ENCODE peak calls at places on chromosomes 1 and 21, in five cellular contexts. V is effector memory CD4-positive, alpha-beta T cell; J is psoas muscle; A is IMR-90; C is right atrium auricular region. Q is an unnamed sample.

GRCh38 chr1:199084293-199084692 is 445.5 kb downstream of the PTPRC start:
- DNase-seq in C (no peak), V (no peak), J (no peak), A (peak; percentile 94), Q (peak; percentile 10)

GRCh38 chr1:17826165-17826488 is 71.0 kb downstream of the ACTL8 start:
- DNase-seq in J (peak; percentile 73), V (no peak), A (peak; percentile 17), C (no peak), Q (peak; percentile 66)

GRCh38 chr1:70042090-70042716 is 163.2 kb downstream of the LRRC40 start:
- DNase-seq in C (no peak), V (no peak), J (no peak), A (no peak), Q (no peak)

GRCh38 chr1:25676488-25676887 is 59.9 kb downstream of the MAN1C1 start:
- DNase-seq in J (no peak), C (no peak), V (no peak), A (peak; percentile 46), Q (no peak)

GRCh38 chr1:61851849-61852692 is 109.8 kb downstream of the PATJ start:
- DNase-seq in J (no peak), V (no peak), A (peak; percentile 79), C (no peak), Q (peak; percentile 81)

GRCh38 chr1:99705385-99705784 is 59.5 kb downstream of the PALMD start:
- DNase-seq in A (no peak), C (no peak), V (no peak), J (no peak), Q (peak; percentile 10)

GRCh38 chr1:240031009-240031408 is 60.7 kb upstream of the FMN2 start:
- DNase-seq in C (no peak), A (peak; percentile 97), J (no peak), V (no peak), Q (peak; percentile 97)

GRCh38 chr21:40505681-40506080 is 341.3 kb downstream of the DSCAM start:
- DNase-seq in A (no peak), V (no peak), C (no peak), J (no peak), Q (no peak)

GRCh38 chr1:176188604-176189003 is 18.5 kb downstream of the COP1 start:
- DNase-seq in J (no peak), V (no peak), C (no peak), A (no peak), Q (no peak)

GRCh38 chr21:39161064-39161463 is 22.2 kb downstream of the PSMG1 start:
- DNase-seq in A (no peak), V (no peak), J (no peak), C (no peak), Q (no peak)

GRCh38 chr1:77832889-77833288 is 53.4 kb downstream of the MIGA1 start:
- DNase-seq in A (peak; percentile 97), J (no peak), C (no peak), V (no peak), Q (peak; percentile 91)

GRCh38 chr1:91080650-91081049 is 58.8 kb upstream of the ZNF644 start:
- DNase-seq in C (peak; percentile 11), A (no peak), J (no peak), V (no peak), Q (peak; percentile 66)

GRCh38 chr21:41932191-41932575 is 21.6 kb downstream of the C2CD2 start:
- DNase-seq in A (peak; percentile 88), V (no peak), C (peak; percentile 71), J (no peak), Q (peak; percentile 91)

GRCh38 chr21:33434770-33435360 is 31.7 kb downstream of the IFNGR2 start:
- DNase-seq in J (no peak), C (no peak), A (peak; percentile 96), V (no peak), Q (peak; percentile 94)

GRCh38 chr1:11836955-11837766 is 10.4 kb downstream of the NPPA start:
- DNase-seq in V (no peak), A (no peak), J (no peak), C (no peak), Q (no peak)

DNA sequence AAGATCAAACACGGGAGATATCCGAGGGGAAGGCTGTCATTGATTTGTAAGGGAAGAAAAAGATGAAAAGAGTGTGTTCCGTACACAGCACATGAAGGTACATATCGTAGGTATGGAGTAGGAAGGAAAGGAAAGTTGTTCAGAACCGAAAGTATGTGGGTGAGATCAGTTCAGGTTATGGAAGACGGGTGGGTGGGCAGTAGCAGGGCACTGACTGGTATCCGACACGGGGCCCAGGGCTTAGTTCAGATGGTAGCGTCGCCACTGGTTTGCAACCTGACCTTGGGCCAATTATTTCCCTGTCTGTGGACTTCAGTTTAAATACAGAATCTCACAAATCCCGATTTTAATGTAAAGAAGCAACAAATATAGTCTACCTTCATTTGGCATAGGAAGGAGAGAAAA is 27.8 kb upstream of the A3GALT2 start:
- DNase-seq in C (peak; percentile 54), A (no peak), V (no peak), J (peak; percentile 58), Q (peak; percentile 46)
- H3K4me1 ChIP-seq in C (peaks cover 61% of the 10 kb centered on the region), A (peaks cover 14% of the 10 kb centered on the region), V (peaks cover 21% of the 10 kb centered on the region), J (peaks cover 48% of the 10 kb centered on the region), Q (peaks cover 43% of the 10 kb centered on the region)

DNA sequence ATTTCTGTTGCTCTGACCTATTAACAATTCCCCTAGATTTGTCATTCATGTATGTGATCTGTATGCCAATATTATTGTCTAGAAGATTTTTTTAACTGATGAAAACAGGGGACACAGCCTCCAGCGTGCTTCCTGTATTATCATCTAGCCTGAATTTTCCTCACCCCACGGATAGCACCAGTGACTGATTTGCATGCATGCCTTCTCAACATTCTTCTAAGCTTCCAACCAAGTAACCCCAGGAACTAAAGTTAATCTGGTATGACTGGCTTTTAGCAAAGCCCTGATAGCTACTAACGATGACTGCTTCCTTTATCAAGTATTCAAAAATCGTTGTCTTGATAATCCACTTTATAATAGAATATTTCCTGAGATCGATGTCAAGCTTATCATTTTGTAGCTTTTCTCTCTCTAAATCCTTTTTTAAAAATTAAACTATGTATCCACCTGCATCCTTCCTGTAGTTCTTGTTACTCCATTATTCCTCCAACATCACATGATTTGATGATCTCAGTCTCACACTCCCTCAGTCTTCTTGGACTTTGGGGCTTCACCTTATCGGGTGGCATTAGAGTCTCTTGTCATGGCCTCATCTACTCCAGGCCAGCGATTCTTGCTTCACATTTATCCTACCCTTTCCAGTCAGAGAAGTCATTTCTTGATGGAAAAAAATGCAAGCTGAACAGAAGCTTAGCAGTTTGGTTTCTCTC is 19.0 kb downstream of the BCAR3 start:
- DNase-seq in V (no peak), C (no peak), A (peak; percentile 38), J (no peak), Q (peak; percentile 53)
- H3K4me1 ChIP-seq in V (no peaks in the 10 kb centered on the region), C (peaks cover 77% of the 10 kb centered on the region), A (peaks cover 54% of the 10 kb centered on the region), J (peaks cover 22% of the 10 kb centered on the region), Q (peaks cover 80% of the 10 kb centered on the region)

GRCh38 chr1:206706298-206706791 is 21.6 kb downstream of the MAPKAPK2 start:
- DNase-seq in V (no peak), C (peak; percentile 75), A (peak; percentile 92), J (peak; percentile 69), Q (peak; percentile 99)

GRCh38 chr1:206705744-206706297 is 21.1 kb downstream of the MAPKAPK2 start:
- DNase-seq in J (no peak), A (no peak), C (no peak), V (no peak), Q (peak; percentile 50)

GRCh38 chr1:206704239-206704638 is 19.5 kb downstream of the MAPKAPK2 start:
- DNase-seq in V (no peak), J (no peak), C (no peak), A (no peak), Q (no peak)

GRCh38 chr1:206703647-206704046 is 18.9 kb downstream of the MAPKAPK2 start:
- DNase-seq in J (no peak), A (peak; percentile 49), V (peak; percentile 69), C (no peak), Q (no peak)

GRCh38 chr1:206705187-206705586 is 20.5 kb downstream of the MAPKAPK2 start:
- DNase-seq in C (peak; percentile 73), J (peak; percentile 86), A (peak; percentile 89), V (no peak), Q (peak; percentile 96)
- H3K4me1 ChIP-seq in C (peaks cover 92% of the 10 kb centered on the region), J (peaks cover 100% of the 10 kb centered on the region), A (peaks cover 36% of the 10 kb centered on the region), V (peaks cover 60% of the 10 kb centered on the region), Q (peaks cover 58% of the 10 kb centered on the region)

GRCh38 chr1:98328855-98329254 is 332.7 kb upstream of the SNX7 start:
- DNase-seq in V (no peak), A (no peak), C (no peak), J (no peak), Q (no peak)
- H3K4me1 ChIP-seq in V (peaks cover 4% of the 10 kb centered on the region), A (peaks cover 16% of the 10 kb centered on the region), C (peaks cover 5% of the 10 kb centered on the region), J (no peaks in the 10 kb centered on the region), Q (peaks cover 64% of the 10 kb centered on the region)

Q was measured in GM23248.